ENCODE peak calls at places on chromosomes 7 and 10, in five cellular contexts. One of them, this sample, is unnamed. For H3K79me2, the result is how much of the 10 kb centered on the place peaks cover.

GRCh38 chr10:130403153-130403890 is 267.1 kb downstream of the GLRX3 start:
- DNase-seq in SK-N-SH: peak
- DNase-seq in K562: no peak
- DNase-seq in GM12878: no peak
- DNase-seq in HepG2: no peak
- DNase-seq in this sample: no peak

GRCh38 chr10:63502832-63503231 is 18.4 kb upstream of the REEP3 start:
- DNase-seq in GM12878: no peak
- DNase-seq in SK-N-SH: no peak
- DNase-seq in K562: no peak
- DNase-seq in HepG2: no peak
- DNase-seq in this sample: no peak

GRCh38 chr7:12422449-12423320 is 19.0 kb upstream of the VWDE start:
- DNase-seq in HepG2: no peak
- DNase-seq in K562: no peak
- DNase-seq in GM12878: no peak
- DNase-seq in SK-N-SH: no peak
- DNase-seq in this sample: no peak

GRCh38 chr7:73850781-73851207 is 8.5 kb upstream of the METTL27 start:
- DNase-seq in GM12878: no peak
- DNase-seq in K562: peak
- DNase-seq in SK-N-SH: no peak
- DNase-seq in HepG2: no peak
- DNase-seq in this sample: peak

GRCh38 chr7:96236198-96237039 is 85.5 kb downstream of the SLC25A13 start:
- DNase-seq in GM12878: no peak
- DNase-seq in SK-N-SH: peak
- DNase-seq in HepG2: no peak
- DNase-seq in K562: peak
- DNase-seq in this sample: peak

GRCh38 chr7:100965723-100966541 is 3.4 kb upstream of the MUC12 start:
- DNase-seq in SK-N-SH: peak
- DNase-seq in K562: peak
- DNase-seq in GM12878: no peak
- DNase-seq in HepG2: peak
- DNase-seq in this sample: peak

GRCh38 chr10:63164045-63164722 is 31.1 kb downstream of the NRBF2 start:
- DNase-seq in K562: no peak
- DNase-seq in GM12878: no peak
- DNase-seq in HepG2: no peak
- DNase-seq in SK-N-SH: no peak
- DNase-seq in this sample: no peak

GRCh38 chr7:55250313-55250712 is 114.8 kb upstream of the LANCL2 start:
- DNase-seq in SK-N-SH: peak
- DNase-seq in K562: peak
- DNase-seq in GM12878: no peak
- DNase-seq in HepG2: peak
- DNase-seq in this sample: peak

GRCh38 chr7:41733063-41733398 is 30.1 kb upstream of the INHBA start:
- DNase-seq in GM12878: no peak
- DNase-seq in SK-N-SH: no peak
- DNase-seq in HepG2: no peak
- DNase-seq in K562: no peak
- DNase-seq in this sample: no peak

DNA sequence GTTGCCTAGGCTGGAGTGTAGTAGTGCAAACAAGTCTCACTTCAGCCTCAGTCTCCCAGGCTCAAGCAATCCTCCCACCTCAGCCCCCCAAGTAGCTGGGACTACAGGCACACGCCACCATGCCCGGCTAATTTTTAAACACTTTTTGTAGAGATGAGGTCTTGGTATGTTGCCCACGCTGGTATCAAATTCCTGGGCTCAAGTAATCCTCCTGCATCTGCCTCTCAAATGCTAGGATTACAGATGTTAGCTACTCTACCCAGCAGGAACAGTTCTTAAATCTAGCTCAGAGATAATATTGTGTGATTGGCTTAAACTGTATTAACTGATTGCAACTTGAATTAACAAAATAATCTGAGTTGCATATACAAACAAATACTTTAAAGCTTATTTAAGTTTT is 82.9 kb downstream of the CDK14 start:
- DNase-seq in SK-N-SH: no peak
- DNase-seq in GM12878: no peak
- DNase-seq in HepG2: no peak
- DNase-seq in K562: no peak
- DNase-seq in this sample: no peak
- TF ChIP-seq ZBTB33 in SK-N-SH: no peak
- TF ChIP-seq ZBTB33 in GM12878: no peak
- TF ChIP-seq ZBTB33 in HepG2: no peak
- TF ChIP-seq ZBTB33 in K562: no peak
- TF ChIP-seq ZBTB33 in this sample: no peak

DNA sequence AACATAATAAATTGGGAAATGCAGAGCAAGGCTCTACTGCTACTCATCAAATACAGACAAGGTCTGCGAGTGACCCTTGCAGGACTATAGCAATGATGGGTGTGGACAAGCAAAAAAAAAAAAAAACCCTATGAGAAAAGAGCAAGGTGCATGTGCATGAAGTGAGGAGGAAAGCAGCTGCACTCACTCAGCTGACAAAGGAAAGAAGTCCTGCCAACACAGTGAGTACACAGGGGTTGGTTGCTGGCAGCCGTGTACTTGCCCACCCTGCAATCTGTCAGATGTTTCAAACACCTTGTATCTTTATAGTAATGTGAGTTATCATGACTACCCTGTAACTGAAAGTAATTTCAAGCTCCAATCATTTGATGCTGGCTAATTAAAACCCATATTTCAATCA is 20.5 kb downstream of the CHCHD3 start:
- DNase-seq in GM12878: no peak
- DNase-seq in HepG2: no peak
- DNase-seq in SK-N-SH: no peak
- DNase-seq in K562: no peak
- DNase-seq in this sample: no peak
- H3K79me2 ChIP-seq in GM12878: under half
- H3K79me2 ChIP-seq in HepG2: under half
- H3K79me2 ChIP-seq in SK-N-SH: half or more
- H3K79me2 ChIP-seq in K562: half or more
- H3K79me2 ChIP-seq in this sample: half or more

GRCh38 chr10:132186488-132187413 is at the start of gene DPYSL4:
- DNase-seq in GM12878: no peak
- DNase-seq in K562: peak
- DNase-seq in SK-N-SH: peak
- DNase-seq in HepG2: no peak
- DNase-seq in this sample: no peak
- TF ChIP-seq SIN3A in GM12878: no peak
- TF ChIP-seq SIN3A in K562: no peak
- TF ChIP-seq SIN3A in SK-N-SH: no peak
- TF ChIP-seq SIN3A in HepG2: no peak
- TF ChIP-seq SIN3A in this sample: no peak

DNA sequence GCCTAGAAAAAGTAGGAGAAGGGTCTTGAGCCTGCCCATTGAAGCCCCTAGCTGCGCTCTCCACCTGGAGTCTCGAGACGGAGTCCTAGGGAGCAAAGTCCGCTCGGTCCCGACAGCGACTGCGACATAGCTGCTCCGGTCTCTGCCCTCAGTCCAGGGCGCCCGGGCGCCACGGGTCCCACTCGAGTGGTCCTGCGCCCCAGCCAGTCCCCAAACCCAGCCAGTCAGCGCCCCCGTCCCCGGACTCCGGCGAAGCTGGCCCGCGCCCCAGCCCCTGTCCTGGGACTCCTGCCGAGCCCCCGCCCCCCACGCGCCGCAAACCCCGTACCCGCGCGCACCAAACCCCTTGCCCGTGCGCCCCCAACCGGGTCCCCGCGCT is 480 bp downstream of the TNS3 start:
- DNase-seq in SK-N-SH: peak
- DNase-seq in GM12878: no peak
- DNase-seq in K562: no peak
- DNase-seq in HepG2: no peak
- DNase-seq in this sample: no peak
- TF ChIP-seq ZBTB33 in SK-N-SH: no peak
- TF ChIP-seq ZBTB33 in GM12878: no peak
- TF ChIP-seq ZBTB33 in K562: no peak
- TF ChIP-seq ZBTB33 in HepG2: no peak
- TF ChIP-seq ZBTB33 in this sample: no peak

GRCh38 chr7:132996581-132997242 is 85.2 kb downstream of the CHCHD3 start:
- DNase-seq in HepG2: no peak
- DNase-seq in K562: no peak
- DNase-seq in SK-N-SH: no peak
- DNase-seq in GM12878: no peak
- DNase-seq in this sample: no peak
- H3K79me2 ChIP-seq in HepG2: under half
- H3K79me2 ChIP-seq in K562: half or more
- H3K79me2 ChIP-seq in SK-N-SH: half or more
- H3K79me2 ChIP-seq in GM12878: under half
- H3K79me2 ChIP-seq in this sample: half or more

GRCh38 chr10:112716076-112716475 is 234.0 kb upstream of the TCF7L2 start:
- DNase-seq in GM12878: no peak
- DNase-seq in SK-N-SH: no peak
- DNase-seq in HepG2: no peak
- DNase-seq in K562: no peak
- DNase-seq in this sample: no peak

GRCh38 chr10:112713411-112713810 is 236.6 kb upstream of the TCF7L2 start:
- DNase-seq in HepG2: no peak
- DNase-seq in GM12878: no peak
- DNase-seq in K562: no peak
- DNase-seq in SK-N-SH: no peak
- DNase-seq in this sample: no peak

GRCh38 chr10:112715581-112715980 is 234.5 kb upstream of the TCF7L2 start:
- DNase-seq in HepG2: no peak
- DNase-seq in K562: no peak
- DNase-seq in SK-N-SH: no peak
- DNase-seq in GM12878: no peak
- DNase-seq in this sample: no peak

GRCh38 chr10:112712536-112712935 is 237.5 kb upstream of the TCF7L2 start:
- DNase-seq in HepG2: no peak
- DNase-seq in SK-N-SH: no peak
- DNase-seq in GM12878: no peak
- DNase-seq in K562: no peak
- DNase-seq in this sample: no peak

GRCh38 chr10:112711366-112711765 is 238.7 kb upstream of the TCF7L2 start:
- DNase-seq in HepG2: no peak
- DNase-seq in SK-N-SH: no peak
- DNase-seq in K562: no peak
- DNase-seq in GM12878: no peak
- DNase-seq in this sample: no peak
- TF ChIP-seq SIN3A in HepG2: no peak
- TF ChIP-seq SIN3A in SK-N-SH: no peak
- TF ChIP-seq SIN3A in K562: no peak
- TF ChIP-seq SIN3A in GM12878: no peak
- TF ChIP-seq SIN3A in this sample: no peak

GRCh38 chr7:157400171-157400860 is 63.5 kb downstream of the DNAJB6 start:
- DNase-seq in GM12878: no peak
- DNase-seq in HepG2: no peak
- DNase-seq in K562: no peak
- DNase-seq in SK-N-SH: peak
- DNase-seq in this sample: no peak

GRCh38 chr7:157399086-157399687 is 62.4 kb downstream of the DNAJB6 start:
- DNase-seq in SK-N-SH: peak
- DNase-seq in GM12878: no peak
- DNase-seq in K562: no peak
- DNase-seq in HepG2: no peak
- DNase-seq in this sample: no peak

GRCh38 chr7:157396316-157397035 is 59.7 kb downstream of the DNAJB6 start:
- DNase-seq in K562: no peak
- DNase-seq in HepG2: no peak
- DNase-seq in SK-N-SH: peak
- DNase-seq in GM12878: no peak
- DNase-seq in this sample: no peak

GRCh38 chr7:157397036-157397720 is 60.4 kb downstream of the DNAJB6 start:
- DNase-seq in HepG2: no peak
- DNase-seq in K562: no peak
- DNase-seq in SK-N-SH: peak
- DNase-seq in GM12878: no peak
- DNase-seq in this sample: no peak

DNA sequence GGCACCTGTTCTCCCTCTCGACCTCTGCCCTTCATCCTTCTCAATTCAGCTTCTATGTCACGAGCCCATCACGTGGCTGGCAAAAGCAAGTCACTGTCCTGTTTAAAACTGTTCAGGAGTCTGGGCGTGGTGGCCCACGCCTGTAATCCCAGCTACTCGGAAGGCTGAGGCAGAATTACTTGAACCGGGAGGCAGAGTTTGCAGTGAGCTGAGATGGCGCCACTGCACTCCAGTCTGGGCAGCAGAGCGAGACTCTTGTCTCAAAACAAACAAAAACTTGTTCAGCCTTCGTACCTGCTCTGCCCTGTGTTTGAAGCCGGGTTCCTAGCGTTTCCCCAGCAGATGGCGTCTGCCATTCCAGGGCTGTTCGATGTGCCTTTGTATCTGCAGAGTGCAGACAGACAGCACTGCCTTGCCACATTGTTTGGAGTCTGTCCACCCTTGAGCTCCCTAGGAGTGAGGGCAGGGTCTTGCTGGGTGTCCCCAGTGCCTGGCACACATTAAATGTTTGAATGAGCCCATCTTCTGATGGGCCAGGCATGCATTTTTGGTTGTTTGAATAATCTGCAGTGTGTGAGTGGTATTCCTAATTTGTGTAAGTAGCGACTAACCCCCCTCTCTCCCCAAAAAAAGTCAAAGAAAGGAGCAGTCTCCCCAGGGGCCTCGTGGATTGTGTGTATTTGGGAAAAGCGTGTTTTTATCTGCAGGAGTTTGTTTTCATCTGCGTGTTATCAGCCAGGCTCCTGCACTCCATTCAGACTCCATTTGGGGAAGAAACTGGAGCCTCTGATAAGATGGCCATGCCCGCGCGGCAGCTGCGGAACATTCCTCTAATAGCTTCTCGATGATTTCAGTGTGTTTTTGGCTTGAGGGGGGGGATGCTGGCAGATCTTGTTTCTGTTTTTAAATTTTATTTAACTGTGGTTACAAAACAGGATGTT is 61.2 kb downstream of the DNAJB6 start:
- DNase-seq in HepG2: peak
- DNase-seq in K562: peak
- DNase-seq in GM12878: no peak
- DNase-seq in SK-N-SH: peak
- DNase-seq in this sample: no peak
- TF ChIP-seq ZBTB33 in HepG2: peak
- TF ChIP-seq ZBTB33 in K562: peak
- TF ChIP-seq ZBTB33 in GM12878: no peak
- TF ChIP-seq ZBTB33 in SK-N-SH: no peak
- TF ChIP-seq ZBTB33 in this sample: no peak